ENCODE peak calls at places on chromosomes 11 and 22, in four cellular contexts. U is NCI-H1436 treated with DMSO at 0.1 percent for 48 hours; X is activated CD4-positive, alpha-beta T cell treated with anti-CD3 and anti-CD28 coated beads, Interleukin-2, amount 50 U/mL, for 1 hour; J is NCI-H748 treated with DMSO at 0.1 percent for 48 hours. Q is an unnamed sample.
A peak's percentile ranks its signal among the peaks of the same experiment; 100 is the strongest.

GRCh38 chr11:9577551-9577950 is 4.1 kb downstream of the WEE1 start:
- DNase-seq in U (no peak), X (no peak), J (no peak), Q (no peak)

GRCh38 chr22:39176067-39176621 is 23.7 kb upstream of the CBX7 start:
- DNase-seq in U (no peak), X (no peak), J (no peak), Q (peak; percentile 88)

GRCh38 chr11:66081505-66081904 is 11.4 kb downstream of the PACS1 start:
- DNase-seq in U (no peak), X (peak; percentile 74), J (no peak), Q (peak; percentile 87)

GRCh38 chr22:47615051-47615450 is 852.6 kb downstream of the TBC1D22A start:
- DNase-seq in U (no peak), X (no peak), J (no peak), Q (peak; percentile 56)

GRCh38 chr11:72840780-72841179 is 26.6 kb downstream of the ATG16L2 start:
- DNase-seq in U (no peak), X (no peak), J (no peak), Q (no peak)

GRCh38 chr11:13140028-13140870 is 131.1 kb downstream of the RASSF10 start:
- DNase-seq in U (peak; percentile 23), X (no peak), J (no peak), Q (no peak)

GRCh38 chr11:3674189-3674588 is 3.0 kb upstream of the CHRNA10 start:
- DNase-seq in U (no peak), X (no peak), J (no peak), Q (no peak)

GRCh38 chr11:104881117-104881794 is 17.0 kb downstream of the CASP12 start:
- DNase-seq in U (no peak), X (no peak), J (no peak), Q (no peak)

GRCh38 chr11:35794850-35795249 is 132.3 kb downstream of the TRIM44 start:
- DNase-seq in U (no peak), X (no peak), J (no peak), Q (no peak)

GRCh38 chr22:46350111-46350510 is 14.6 kb downstream of the TRMU start:
- DNase-seq in U (no peak), X (no peak), J (no peak), Q (no peak)

GRCh38 chr11:117789241-117789640 is 7.8 kb downstream of the DSCAML1 start:
- DNase-seq in U (no peak), X (no peak), J (no peak), Q (no peak)

GRCh38 chr11:11525283-11525682 is 96.5 kb downstream of the GALNT18 start:
- DNase-seq in U (no peak), X (no peak), J (no peak), Q (no peak)

GRCh38 chr11:69055212-69055586 is 6.5 kb downstream of the TPCN2 start:
- DNase-seq in U (no peak), X (no peak), J (no peak), Q (no peak)

GRCh38 chr11:10807629-10808552 is 835 bp downstream of the EIF4G2 start:
- DNase-seq in U (no peak), X (peak; percentile 33), J (peak; percentile 24), Q (peak; percentile 92)

GRCh38 chr11:125494987-125495725 is 909 bp downstream of the FEZ1 start:
- DNase-seq in U (no peak), X (no peak), J (no peak), Q (peak; percentile 86)

GRCh38 chr11:83641511-83641910 is 355.3 kb upstream of the CCDC90B start:
- DNase-seq in U (no peak), X (no peak), J (no peak), Q (no peak)

GRCh38 chr11:123330071-123330470 is 100.0 kb upstream of the GRAMD1B start:
- DNase-seq in U (no peak), X (no peak), J (no peak), Q (no peak)

GRCh38 chr11:127632546-127632945 is 632.0 kb upstream of the KIRREL3 start:
- DNase-seq in U (peak; percentile 13), X (no peak), J (no peak), Q (no peak)

GRCh38 chr22:32307617-32308016 is 50.0 kb upstream of the RFPL3 start:
- DNase-seq in U (no peak), X (no peak), J (no peak), Q (no peak)

GRCh38 chr11:118916842-118917388 is 8.8 kb downstream of the BCL9L start:
- DNase-seq in U (no peak), X (no peak), J (no peak), Q (peak; percentile 93)

GRCh38 chr22:33851985-33852384 is 68.3 kb downstream of the LARGE1 start:
- DNase-seq in U (no peak), X (no peak), J (no peak), Q (no peak)

GRCh38 chr11:81005595-81005994 is 1564.8 kb upstream of the TENM4 start:
- DNase-seq in U (no peak), X (no peak), J (no peak), Q (no peak)

GRCh38 chr11:72969894-72970335 is 155.7 kb downstream of the ATG16L2 start:
- DNase-seq in U (no peak), X (no peak), J (no peak), Q (no peak)

GRCh38 chr11:107695446-107695845 is 16.4 kb downstream of the SLN start:
- DNase-seq in U (no peak), X (no peak), J (no peak), Q (no peak)

GRCh38 chr11:118135051-118135795 is 17.4 kb downstream of the SCN4B start:
- DNase-seq in U (no peak), X (no peak), J (no peak), Q (peak; percentile 57)

GRCh38 chr11:69337211-69337721 is 43.3 kb downstream of the MYEOV start:
- DNase-seq in U (no peak), X (no peak), J (peak; percentile 73), Q (no peak)

GRCh38 chr11:94557992-94558391 is 9.2 kb upstream of the PIWIL4 start:
- DNase-seq in U (no peak), X (no peak), J (no peak), Q (no peak)

GRCh38 chr22:19134176-19134831 is 3.2 kb downstream of the TSSK2 start:
- DNase-seq in U (no peak), X (no peak), J (no peak), Q (no peak)